ENCODE peak calls at places on chromosomes 16 and 17, in eight cellular contexts. L, E, U, J, H, Y, Q and M are unnamed samples.

GRCh38 chr17:27339836-27340550 is 46.1 kb downstream of the WSB1 start:
- DNase-seq in J (no peak), Y (peak), U (no peak), L (no peak), H (no peak), E (no peak), Q (no peak), M (no peak)

GRCh38 chr17:45431531-45432404 is 902 bp downstream of the ARHGAP27 start:
- DNase-seq in J (peak), E (peak), H (peak), L (peak), U (peak), Q (peak), Y (peak), M (no peak)

GRCh38 chr16:81676571-81677374 is 102.3 kb upstream of the PLCG2 start:
- DNase-seq in Y (no peak), E (no peak), U (no peak), Q (no peak), H (no peak), J (no peak), L (no peak), M (no peak)

GRCh38 chr16:30413116-30413806 is 5.9 kb downstream of the ZNF771 start:
- DNase-seq in Q (no peak), Y (no peak), E (no peak), L (no peak), U (no peak), J (no peak), H (no peak), M (no peak)

GRCh38 chr16:17647879-17648649 is 177.3 kb upstream of the XYLT1 start:
- DNase-seq in U (no peak), Q (no peak), L (no peak), Y (no peak), E (no peak), J (no peak), H (no peak), M (no peak)

GRCh38 chr16:24826096-24826690 is 19.6 kb upstream of the SLC5A11 start:
- DNase-seq in L (no peak), U (no peak), E (no peak), J (no peak), Y (no peak), H (no peak), Q (no peak), M (no peak)

GRCh38 chr17:40932608-40933007 is 4.8 kb downstream of the KRT23 start:
- DNase-seq in Q (no peak), L (no peak), U (no peak), J (no peak), Y (no peak), H (no peak), E (no peak), M (no peak)

GRCh38 chr16:55641430-55642056 is 14.2 kb upstream of the SLC6A2 start:
- DNase-seq in U (no peak), J (no peak), Q (no peak), E (no peak), Y (no peak), L (no peak), H (no peak), M (no peak)

GRCh38 chr17:36705651-36706436 is 104.5 kb downstream of the MRM1 start:
- DNase-seq in E (peak), H (no peak), L (no peak), J (peak), Q (peak), U (peak), Y (peak), M (no peak)

GRCh38 chr16:15518412-15519351 is 84.3 kb downstream of the BMERB1 start:
- DNase-seq in U (peak), Y (no peak), L (no peak), J (no peak), H (no peak), E (peak), Q (no peak), M (no peak)

GRCh38 chr17:63998721-63999679 is 849 bp downstream of the PRR29 start:
- DNase-seq in E (no peak), J (no peak), U (no peak), Y (no peak), Q (no peak), H (no peak), L (no peak), M (no peak)

GRCh38 chr17:14725729-14726128 is 424.8 kb downstream of the HS3ST3B1 start:
- DNase-seq in L (no peak), J (no peak), E (no peak), H (no peak), Y (no peak), Q (no peak), U (no peak), M (no peak)

GRCh38 chr17:61714300-61714699 is 123.3 kb upstream of the NACA2 start:
- DNase-seq in L (no peak), E (no peak), Q (no peak), H (no peak), J (no peak), U (no peak), Y (no peak), M (no peak)

GRCh38 chr16:65249768-65250167 is 127.9 kb upstream of the CDH11 start:
- DNase-seq in J (no peak), Q (no peak), U (peak), E (peak), L (no peak), H (no peak), Y (no peak), M (no peak)

GRCh38 chr17:18919963-18920362 is 32.0 kb upstream of the SLC5A10 start:
- DNase-seq in U (no peak), E (no peak), H (no peak), J (no peak), L (no peak), Q (no peak), Y (no peak), M (no peak)

GRCh38 chr17:1112875-1113274 is 66.9 kb downstream of the ABR start:
- DNase-seq in Q (no peak), J (no peak), L (no peak), E (no peak), U (no peak), Y (no peak), H (no peak), M (no peak)

GRCh38 chr17:50129946-50130777 is at the start of gene SAMD14:
- DNase-seq in H (no peak), J (no peak), Y (peak), E (peak), U (no peak), L (peak), Q (no peak), M (no peak)

GRCh38 chr17:81312624-81313325 is 17.7 kb upstream of the SLC38A10 start:
- DNase-seq in H (no peak), Q (no peak), U (no peak), E (no peak), L (no peak), J (no peak), Y (no peak), M (no peak)

GRCh38 chr17:2157081-2157480 is 102.2 kb downstream of the HIC1 start:
- DNase-seq in J (no peak), L (no peak), E (no peak), Y (no peak), H (no peak), Q (peak), U (peak), M (no peak)

GRCh38 chr16:58018803-58019202 is 6.8 kb upstream of the MMP15 start:
- DNase-seq in E (no peak), H (no peak), U (no peak), L (no peak), J (no peak), Q (no peak), Y (no peak), M (no peak)

GRCh38 chr17:81040791-81041337 is 5.9 kb downstream of the BAIAP2 start:
- DNase-seq in Y (peak), Q (no peak), J (no peak), H (no peak), L (no peak), U (no peak), E (no peak), M (no peak)

GRCh38 chr16:26186221-26186620 is 494.5 kb downstream of the HS3ST4 start:
- DNase-seq in L (no peak), U (no peak), J (no peak), Q (no peak), Y (no peak), E (no peak), H (no peak), M (no peak)

GRCh38 chr16:35181422-35182030 is 1722.1 kb downstream of the TP53TG3F start:
- DNase-seq in L (no peak), U (no peak), J (no peak), Y (no peak), H (no peak), Q (no peak), E (no peak), M (no peak)

GRCh38 chr17:9887521-9887920 is 17.6 kb downstream of the RCVRN start:
- DNase-seq in E (no peak), Q (no peak), H (no peak), J (no peak), U (no peak), L (no peak), Y (no peak), M (no peak)

GRCh38 chr17:45371414-45372324 is 54.8 kb upstream of the MAP3K14 start:
- DNase-seq in U (peak), H (no peak), Y (peak), L (peak), J (no peak), Q (no peak), E (peak), M (peak)

GRCh38 chr16:79949417-79949816 is 348.9 kb upstream of the MAF start:
- DNase-seq in H (no peak), Y (no peak), Q (no peak), J (no peak), E (no peak), U (no peak), L (no peak), M (no peak)

GRCh38 chr17:4710693-4711634 is 532 bp downstream of the ARRB2 start:
- DNase-seq in H (no peak), U (no peak), E (no peak), L (no peak), J (peak), Q (no peak), Y (peak), M (no peak)

GRCh38 chr17:3026125-3026855 is 37.1 kb downstream of the OR1D5 start:
- DNase-seq in L (no peak), H (no peak), Y (no peak), J (no peak), Q (no peak), U (no peak), E (no peak), M (no peak)